ENCODE peak calls at places on chromosomes 4 and X, in ten cellular contexts. Y is suprapubic skin, W is sigmoid colon, N is lower lobe of right lung, P is right lobe of liver, S is mucosa of descending colon, C is ovary, U is A549, I is heart left ventricle, V is pancreas. J is an unnamed sample.

GRCh38 chr4:66852843-66853242 is 692.5 kb downstream of the CENPC start:
- DNase-seq in S (no peak), N (no peak), W (no peak), I (no peak), V (no peak), C (no peak), P (no peak), U (no peak), Y (no peak), J (no peak)

GRCh38 chr4:102578819-102579218 is 77.7 kb downstream of the NFKB1 start:
- DNase-seq in Y (no peak), I (no peak), U (no peak), W (no peak), P (no peak), N (no peak), C (no peak), V (no peak), S (no peak), J (no peak)

GRCh38 chrX:46559062-46559461 is 13.8 kb upstream of the ZNF674 start:
- DNase-seq in S (no peak), U (no peak), V (no peak), Y (no peak), N (no peak), P (no peak), I (no peak), C (no peak), W (no peak), J (no peak)

GRCh38 chrX:20067709-20068315 is 48.9 kb downstream of the MAP7D2 start:
- DNase-seq in V (peak; percentile 49), N (peak; percentile 71), W (peak; percentile 89), P (no peak), U (peak; percentile 44), S (peak; percentile 49), C (peak; percentile 79), I (peak; percentile 41), Y (peak; percentile 76), J (peak; percentile 76)

GRCh38 chr4:148831945-148832344 is 389.7 kb upstream of the NR3C2 start:
- DNase-seq in P (no peak), V (no peak), S (no peak), I (no peak), U (no peak), Y (no peak), C (no peak), W (no peak), N (no peak), J (no peak)

GRCh38 chrX:30822068-30822671 is 66.9 kb downstream of the TAB3 start:
- DNase-seq in Y (no peak), S (no peak), W (no peak), V (no peak), I (no peak), C (no peak), P (no peak), N (no peak), U (no peak), J (no peak)

GRCh38 chr4:186485621-186486062 is 69.7 kb downstream of the MTNR1A start:
- DNase-seq in V (no peak), C (no peak), S (no peak), Y (no peak), P (no peak), W (no peak), I (no peak), N (no peak), U (no peak), J (no peak)

GRCh38 chr4:71294301-71294700 is 44.5 kb upstream of the SLC4A4 start:
- DNase-seq in W (no peak), I (no peak), Y (no peak), N (no peak), P (no peak), C (no peak), U (no peak), S (no peak), V (no peak), J (no peak)

GRCh38 chrX:149630681-149631292 is 805 bp downstream of the TMEM185A start:
- DNase-seq in N (no peak), C (no peak), I (peak; percentile 10), W (no peak), Y (no peak), V (peak; percentile 6), U (peak; percentile 15), S (no peak), P (no peak), J (no peak)

GRCh38 chr4:102585329-102585728 is 84.2 kb downstream of the NFKB1 start:
- DNase-seq in S (no peak), Y (no peak), W (no peak), C (no peak), P (no peak), V (no peak), U (no peak), I (no peak), N (no peak), J (no peak)

GRCh38 chr4:53507671-53508286 is 83.5 kb downstream of the LNX1 start:
- DNase-seq in P (peak; percentile 92), Y (no peak), U (no peak), W (peak; percentile 72), S (no peak), C (no peak), I (peak; percentile 64), N (no peak), V (no peak), J (no peak)

GRCh38 chr4:25861951-25862410 is 807 bp downstream of the SEL1L3 start:
- DNase-seq in P (peak; percentile 47), I (no peak), S (peak; percentile 65), N (peak; percentile 49), U (peak; percentile 16), C (no peak), W (no peak), Y (no peak), V (peak; percentile 19), J (no peak)

DNA sequence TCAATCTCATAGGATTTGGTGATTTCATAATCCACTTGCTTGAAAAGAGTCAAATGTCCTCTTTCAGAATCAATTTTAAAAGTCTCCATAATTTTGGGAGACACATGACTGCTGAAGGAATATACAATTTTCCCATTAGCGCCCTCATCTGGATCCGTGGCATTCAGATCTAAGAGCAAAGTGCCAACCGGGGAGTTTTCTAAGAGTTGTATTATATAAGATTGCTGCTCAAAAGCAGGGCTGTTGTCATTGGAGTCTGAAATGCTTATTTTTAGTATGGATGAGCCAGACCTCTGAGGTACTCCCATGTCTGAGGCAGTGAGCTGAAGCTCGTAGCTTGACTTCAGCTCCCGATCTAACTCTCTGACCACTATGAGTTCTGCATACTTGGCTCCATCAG is 1.2 kb downstream of the PCDH18 start:
- DNase-seq in U (no peak), C (no peak), Y (no peak), W (no peak), N (no peak), P (no peak), V (no peak), S (no peak), I (no peak), J (no peak)
- TF ChIP-seq CTCF in U (no peak), C (peak; percentile 41), Y (peak; percentile 12), W (no peak), N (peak; percentile 14), P (no peak), V (no peak), S (no peak), I (peak; percentile 21), J (peak; percentile 34)

GRCh38 chr4:40200881-40201797 is 4.3 kb downstream of the RHOH start:
- DNase-seq in Y (no peak), S (no peak), U (no peak), C (no peak), N (no peak), V (no peak), P (no peak), I (no peak), W (no peak), J (no peak)
- H3K4me1 ChIP-seq in Y (no peaks in the 10 kb centered on the region), S (peaks cover 2% of the 10 kb centered on the region), U (peaks cover 18% of the 10 kb centered on the region), C (peaks cover 2% of the 10 kb centered on the region), N (no peaks in the 10 kb centered on the region), V (no peaks in the 10 kb centered on the region), P (no peaks in the 10 kb centered on the region), I (no peaks in the 10 kb centered on the region), W (no peaks in the 10 kb centered on the region), J (peaks cover 7% of the 10 kb centered on the region)

GRCh38 chr4:48270516-48270897 is 869 bp upstream of the TEC start:
- DNase-seq in N (no peak), P (no peak), Y (no peak), W (no peak), S (no peak), C (no peak), U (no peak), I (no peak), V (no peak), J (no peak)

GRCh38 chr4:48271626-48272025 is 2.0 kb upstream of the TEC start:
- DNase-seq in U (no peak), I (no peak), C (no peak), S (no peak), Y (no peak), W (no peak), N (no peak), P (no peak), V (no peak), J (no peak)

GRCh38 chr4:48271048-48271452 is 1.4 kb upstream of the TEC start:
- DNase-seq in S (no peak), Y (no peak), C (no peak), N (no peak), U (no peak), I (no peak), P (no peak), W (no peak), V (no peak), J (no peak)

GRCh38 chr4:48275694-48276093 is 6.1 kb upstream of the TEC start:
- DNase-seq in C (no peak), N (no peak), Y (no peak), I (no peak), W (no peak), V (no peak), U (no peak), P (no peak), S (no peak), J (no peak)

GRCh38 chr4:48275247-48275646 is 5.6 kb upstream of the TEC start:
- DNase-seq in P (no peak), U (peak; percentile 6), S (no peak), N (no peak), V (no peak), Y (no peak), I (no peak), C (no peak), W (no peak), J (no peak)
- TF ChIP-seq CTCF in P (peak; percentile 77), U (peak; percentile 32), S (peak; percentile 22), N (peak; percentile 60), V (no peak), Y (peak; percentile 36), I (peak; percentile 46), C (no peak), W (no peak), J (peak; percentile 62)

GRCh38 chr4:119735136-119735770 is 106.6 kb upstream of the PDE5A start:
- DNase-seq in C (no peak), I (no peak), W (no peak), S (no peak), N (no peak), U (no peak), Y (no peak), V (no peak), P (no peak), J (no peak)
- H3K4me1 ChIP-seq in C (peaks cover 4% of the 10 kb centered on the region), I (peaks cover 45% of the 10 kb centered on the region), W (peaks cover 48% of the 10 kb centered on the region), S (peaks cover 13% of the 10 kb centered on the region), N (peaks cover 13% of the 10 kb centered on the region), U (peaks cover 22% of the 10 kb centered on the region), Y (no peaks in the 10 kb centered on the region), V (peaks cover 9% of the 10 kb centered on the region), P (peaks cover under 1% of the 10 kb centered on the region), J (peaks cover 22% of the 10 kb centered on the region)

GRCh38 chrX:16870095-16870860 is at the start of gene RBBP7:
- DNase-seq in W (peak; percentile 97), C (peak; percentile 96), N (peak; percentile 92), U (peak; percentile 60), V (peak; percentile 89), I (peak; percentile 91), Y (peak; percentile 91), S (peak; percentile 94), P (peak; percentile 92), J (peak; percentile 95)
- TF ChIP-seq CTCF in W (no peak), C (no peak), N (no peak), U (no peak), V (no peak), I (no peak), Y (no peak), S (no peak), P (no peak), J (no peak)